ENCODE peak calls at places on chromosomes 13 and 19, in eight cellular contexts. M is A549, O is MM.1S, N is left lung, U is astrocyte, Z is endodermal cell, Q is tibial nerve, X is lung. Y is an unnamed sample.

GRCh38 chr19:51338563-51339312 is 3.2 kb downstream of the VSIG10L start:
- DNase-seq in M (peak; percentile 91), X (peak; percentile 82), U (peak; percentile 47), N (peak; percentile 95), Z (peak; percentile 97), Q (peak; percentile 70), O (no peak), Y (peak; percentile 88)

GRCh38 chr19:10270180-10270615 is 722 bp upstream of the ICAM1 start:
- DNase-seq in Z (peak; percentile 64), X (peak; percentile 83), O (peak; percentile 41), M (no peak), N (peak; percentile 98), U (no peak), Q (peak; percentile 35), Y (peak; percentile 84)

GRCh38 chr13:27834095-27834494 is 41.8 kb downstream of the GSX1 start:
- DNase-seq in U (no peak), Q (no peak), M (no peak), N (no peak), X (no peak), Z (no peak), O (no peak), Y (peak; percentile 21)

GRCh38 chr13:50608357-50608756 is 235.1 kb downstream of the DLEU7 start:
- DNase-seq in X (no peak), Q (no peak), N (no peak), M (no peak), U (peak; percentile 18), O (no peak), Z (peak; percentile 37), Y (no peak)

GRCh38 chr19:56076413-56076998 is 44.6 kb downstream of the ZNF787 start:
- DNase-seq in X (peak; percentile 65), O (peak; percentile 35), U (no peak), Q (no peak), M (peak; percentile 61), Z (peak; percentile 89), N (no peak), Y (no peak)

GRCh38 chr19:48123907-48124675 is 13.5 kb upstream of the PLA2G4C start:
- DNase-seq in N (no peak), Q (no peak), Z (no peak), X (no peak), O (no peak), U (peak; percentile 89), M (no peak), Y (no peak)

GRCh38 chr13:36131931-36132297 is 732 bp upstream of the DCLK1 start:
- DNase-seq in M (no peak), X (peak; percentile 81), O (no peak), U (peak; percentile 50), Q (peak; percentile 48), Z (no peak), N (peak; percentile 78), Y (peak; percentile 83)

GRCh38 chr13:52001120-52001731 is 10.0 kb downstream of the ATP7B start:
- DNase-seq in N (no peak), U (peak; percentile 24), O (peak; percentile 16), M (peak; percentile 46), X (no peak), Q (no peak), Z (peak; percentile 44), Y (no peak)

GRCh38 chr19:10862561-10863106 is 8.7 kb upstream of the CARM1 start:
- DNase-seq in O (no peak), N (no peak), Q (no peak), Z (no peak), X (no peak), M (no peak), U (no peak), Y (no peak)

GRCh38 chr13:77535448-77535847 is at the start of gene SCEL:
- DNase-seq in O (no peak), U (no peak), X (no peak), N (no peak), Z (no peak), Q (no peak), M (no peak), Y (no peak)

GRCh38 chr13:77532983-77533382 is 2.5 kb upstream of the SCEL start:
- DNase-seq in Q (no peak), N (no peak), Z (no peak), X (no peak), U (no peak), M (no peak), O (no peak), Y (no peak)

GRCh38 chr13:77533875-77534788 is 1.4 kb upstream of the SCEL start:
- DNase-seq in X (peak; percentile 54), M (no peak), Q (no peak), N (no peak), Z (no peak), U (peak; percentile 36), O (peak; percentile 48), Y (no peak)

GRCh38 chr13:77536358-77536757 is 852 bp downstream of the SCEL start:
- DNase-seq in N (no peak), X (no peak), Z (no peak), U (no peak), O (no peak), M (no peak), Q (no peak), Y (no peak)

DNA sequence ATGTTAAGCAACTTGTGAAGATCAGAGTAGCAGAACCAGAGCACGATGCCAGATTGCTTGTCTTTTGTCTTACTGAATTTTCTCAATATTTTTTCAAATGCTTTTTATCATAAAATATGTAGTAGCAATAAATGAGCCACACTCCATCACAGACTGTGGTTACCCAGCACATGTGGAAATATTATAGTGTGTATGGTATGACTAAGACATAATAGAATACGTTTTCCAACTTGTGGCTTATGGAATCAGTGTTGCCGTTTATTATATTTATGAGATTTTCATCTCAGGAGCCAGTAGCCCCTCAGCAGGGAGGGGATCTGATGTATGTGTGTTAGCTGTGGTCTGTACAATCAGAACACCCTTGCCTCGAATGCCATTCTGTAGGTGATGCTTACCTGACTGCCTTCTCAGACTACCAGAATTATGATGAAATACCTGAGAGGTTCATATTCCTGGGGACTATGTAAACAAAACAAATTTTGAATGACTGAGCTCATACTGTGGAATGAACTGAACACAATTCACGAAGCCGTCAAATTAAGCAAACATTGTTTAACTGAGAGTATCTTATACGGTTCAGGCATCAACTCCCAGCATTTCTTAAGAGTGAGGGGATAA is 1.9 kb downstream of the SCEL start:
- DNase-seq in Z (no peak), U (peak; percentile 32), O (no peak), N (no peak), X (no peak), M (no peak), Q (no peak), Y (no peak)
- H3K4me1 ChIP-seq in Z (peaks cover 3% of the 10 kb centered on the region), U (peaks cover 2% of the 10 kb centered on the region), O (no peaks in the 10 kb centered on the region), N (no peaks in the 10 kb centered on the region), X (no peaks in the 10 kb centered on the region), M (peaks cover 27% of the 10 kb centered on the region), Q (no peaks in the 10 kb centered on the region), Y (no peaks in the 10 kb centered on the region)

GRCh38 chr13:41528021-41528420 is 70.7 kb downstream of the RGCC start:
- DNase-seq in O (no peak), X (no peak), N (no peak), Z (no peak), U (no peak), M (no peak), Q (no peak), Y (peak; percentile 54)
- TF ChIP-seq CTCF in O (no peak), X (no peak), N (no peak), Z (no peak), U (no peak), M (no peak), Q (no peak), Y (no peak)

GRCh38 chr19:6292006-6292405 is 12.2 kb upstream of the MLLT1 start:
- DNase-seq in X (no peak), M (no peak), Z (no peak), O (no peak), N (no peak), U (no peak), Q (no peak), Y (no peak)
- H3K9me3 ChIP-seq in X (peaks cover 38% of the 10 kb centered on the region), M (peaks cover 11% of the 10 kb centered on the region), Z (peaks cover 58% of the 10 kb centered on the region), O (peaks cover 5% of the 10 kb centered on the region), N (peaks cover 11% of the 10 kb centered on the region), U (peaks cover 40% of the 10 kb centered on the region), Q (peaks cover 31% of the 10 kb centered on the region), Y (peaks cover 28% of the 10 kb centered on the region)

DNA sequence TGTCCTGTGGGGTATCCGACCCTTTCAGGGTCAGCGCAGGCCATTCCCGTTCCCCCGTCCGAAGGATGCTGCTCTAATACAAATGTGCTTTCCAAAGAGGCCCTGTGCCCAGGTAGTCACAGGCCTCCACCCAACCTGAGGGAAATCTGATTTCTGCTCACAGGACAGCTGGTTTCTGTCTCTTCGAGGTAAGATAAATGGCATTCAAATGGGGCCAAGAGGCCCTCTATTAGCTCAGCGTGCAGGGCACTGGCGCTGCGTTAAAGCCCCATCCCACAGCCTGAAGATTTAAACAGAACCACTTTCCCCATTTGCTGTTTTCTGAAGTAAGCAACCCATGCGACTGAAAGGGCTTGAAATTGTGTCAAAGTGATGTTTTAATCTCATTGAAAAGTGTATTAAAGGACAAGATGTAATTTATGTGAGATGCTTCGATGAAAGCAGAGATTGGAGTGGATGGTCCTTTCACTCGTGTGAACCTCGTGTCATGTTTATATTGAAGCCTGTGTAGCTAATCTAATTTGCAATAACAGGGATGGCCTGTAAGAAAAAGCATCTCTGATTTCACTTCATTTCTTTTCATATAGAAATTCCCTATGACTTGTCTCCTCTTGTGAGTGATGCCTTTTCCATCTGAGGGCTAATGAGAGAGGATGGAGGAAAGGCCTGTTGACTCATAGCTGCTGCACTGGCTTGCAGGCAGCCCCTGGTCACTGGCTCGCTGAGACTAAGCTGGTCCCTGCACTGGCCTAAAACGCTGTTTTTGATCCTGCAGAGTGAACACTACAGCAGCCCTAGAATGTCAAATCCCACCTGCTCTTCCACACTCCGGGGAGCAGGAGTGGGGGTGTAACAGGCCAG is 7.3 kb upstream of the SOX1 start:
- DNase-seq in X (no peak), Q (no peak), O (no peak), N (no peak), M (no peak), Z (no peak), U (no peak), Y (no peak)
- H3K4me1 ChIP-seq in X (peaks cover 8% of the 10 kb centered on the region), Q (peaks cover 65% of the 10 kb centered on the region), O (no peaks in the 10 kb centered on the region), N (no peaks in the 10 kb centered on the region), M (no peaks in the 10 kb centered on the region), Z (no peaks in the 10 kb centered on the region), U (no peaks in the 10 kb centered on the region), Y (no peaks in the 10 kb centered on the region)